ENCODE peak calls at places on chromosomes 6 and 20, in eight cellular contexts. M, X, B, K, N, U, H and F are unnamed samples.

GRCh38 chr6:167449099-167449861 is 124.4 kb downstream of the TTLL2 start:
- DNase-seq in X (no peak), H (no peak), B (no peak), M (no peak), U (no peak), N (no peak), K (no peak), F (no peak)

GRCh38 chr6:129444683-129445082 is 265.3 kb downstream of the ARHGAP18 start:
- DNase-seq in U (no peak), B (no peak), X (no peak), M (no peak), K (no peak), H (no peak), N (no peak), F (no peak)

GRCh38 chr6:23016701-23017100 is 447.3 kb downstream of the HDGFL1 start:
- DNase-seq in X (no peak), H (no peak), N (no peak), M (peak; percentile 18), U (no peak), K (no peak), B (no peak), F (no peak)

GRCh38 chr6:109449064-109449788 is 6.3 kb downstream of the MICAL1 start:
- DNase-seq in U (no peak), N (no peak), K (no peak), B (no peak), H (no peak), X (no peak), M (no peak), F (no peak)

GRCh38 chr20:48051810-48052491 is 266.7 kb upstream of the SULF2 start:
- DNase-seq in H (no peak), N (no peak), U (no peak), K (no peak), X (no peak), M (peak; percentile 82), B (no peak), F (no peak)

GRCh38 chr6:34593741-34594140 is 37.6 kb upstream of the SPDEF start:
- DNase-seq in U (no peak), M (peak; percentile 14), B (no peak), X (no peak), K (no peak), N (no peak), H (no peak), F (no peak)

GRCh38 chr6:110595112-110595511 is 118.7 kb upstream of the SLC22A16 start:
- DNase-seq in N (no peak), K (no peak), B (no peak), U (no peak), H (no peak), X (no peak), M (no peak), F (peak; percentile 20)

GRCh38 chr6:15073344-15073789 is 172.5 kb upstream of the JARID2 start:
- DNase-seq in N (no peak), M (no peak), X (no peak), U (no peak), B (no peak), H (peak; percentile 41), K (no peak), F (no peak)

GRCh38 chr6:42627674-42628073 is 63.8 kb downstream of the UBR2 start:
- DNase-seq in H (no peak), N (no peak), X (no peak), M (no peak), B (no peak), U (no peak), K (no peak), F (no peak)

GRCh38 chr20:58420798-58421496 is 31.9 kb downstream of the VAPB start:
- DNase-seq in K (no peak), U (no peak), M (no peak), X (peak; percentile 23), N (no peak), B (peak; percentile 3), H (no peak), F (no peak)

GRCh38 chr20:54611701-54612487 is 136.5 kb downstream of the DOK5 start:
- DNase-seq in X (no peak), U (no peak), M (no peak), K (no peak), H (no peak), B (no peak), N (no peak), F (no peak)

GRCh38 chr6:32060966-32061655 is 22.9 kb downstream of the CYP21A2 start:
- DNase-seq in M (no peak), U (no peak), B (no peak), N (no peak), X (no peak), H (no peak), K (no peak), F (no peak)

GRCh38 chr6:31462964-31463940 is 34.7 kb upstream of the MICB start:
- DNase-seq in K (peak; percentile 86), H (peak; percentile 96), X (peak; percentile 78), U (peak; percentile 97), N (peak; percentile 92), M (peak; percentile 86), B (peak; percentile 93), F (no peak)

GRCh38 chr6:69894578-69895347 is 28.4 kb downstream of the COL19A1 start:
- DNase-seq in M (no peak), H (peak; percentile 62), K (no peak), B (no peak), X (no peak), U (no peak), N (no peak), F (peak; percentile 67)

GRCh38 chr20:46087161-46087560 is 2.6 kb downstream of the NCOA5 start:
- DNase-seq in M (peak; percentile 20), H (no peak), K (no peak), N (peak; percentile 21), B (no peak), X (peak; percentile 19), U (no peak), F (peak; percentile 34)

GRCh38 chr6:31776961-31777666 is at the start of gene VWA7:
- DNase-seq in H (peak; percentile 70), M (peak; percentile 35), X (peak; percentile 87), B (peak; percentile 84), U (peak; percentile 63), K (peak; percentile 98), N (peak; percentile 85), F (peak; percentile 96)

GRCh38 chr6:19643287-19643686 is 193.9 kb upstream of the ID4 start:
- DNase-seq in M (no peak), K (no peak), X (no peak), U (no peak), H (no peak), B (no peak), N (no peak), F (no peak)

GRCh38 chr6:82842721-82843120 is 222.9 kb downstream of the UBE3D start:
- DNase-seq in B (no peak), K (no peak), M (no peak), U (no peak), N (no peak), H (no peak), X (no peak), F (no peak)

DNA sequence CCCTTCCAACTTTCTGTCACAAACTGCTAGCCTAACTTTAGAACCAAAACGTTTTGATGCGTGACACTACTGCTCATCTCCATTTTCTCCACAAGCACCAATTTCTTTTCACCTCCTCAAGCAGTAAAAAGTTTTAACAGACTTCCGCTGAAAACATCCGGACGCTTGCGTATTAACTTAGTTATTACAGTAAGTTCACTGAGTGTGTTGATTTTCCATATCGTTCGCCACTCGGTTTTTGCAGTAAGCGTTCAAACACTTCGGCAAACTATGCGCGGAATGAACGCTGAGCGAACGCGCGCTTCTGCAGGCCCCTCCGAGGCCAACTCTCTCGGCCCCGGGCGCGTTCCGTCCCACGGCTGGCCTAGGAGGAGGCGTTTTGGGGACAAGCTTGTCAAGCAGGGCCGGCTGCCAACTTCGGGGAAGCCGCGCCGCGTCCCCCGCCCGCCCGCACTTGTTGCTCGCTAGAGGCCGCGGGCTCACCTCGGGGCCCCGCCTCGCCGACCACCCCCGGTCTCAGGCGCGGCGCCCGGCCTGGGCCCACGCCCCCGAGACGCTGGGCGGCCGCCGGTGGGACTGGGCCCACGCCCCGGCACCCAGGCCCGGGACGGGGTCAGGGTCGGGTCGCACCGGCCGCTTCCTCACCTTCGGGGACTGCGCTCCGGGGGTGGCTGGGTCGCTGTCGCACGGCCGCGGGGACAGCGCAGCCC is 945 bp downstream of the PHF10 start:
- DNase-seq in X (peak; percentile 66), B (no peak), U (peak; percentile 71), M (peak; percentile 72), N (peak; percentile 39), K (peak; percentile 84), H (no peak), F (peak; percentile 85)
- TF ChIP-seq POLR2A in X (no peak), B (no peak), U (no peak), M (no peak), N (no peak), K (no peak), H (no peak), F (no peak)

GRCh38 chr20:60478533-60478932 is 520.3 kb downstream of the CDH26 start:
- DNase-seq in M (no peak), H (no peak), B (no peak), K (no peak), X (no peak), U (no peak), N (no peak), F (no peak)
- TF ChIP-seq MAX in M (no peak), H (no peak), B (no peak), K (no peak), X (no peak), U (no peak), N (no peak), F (no peak)

GRCh38 chr20:36541227-36542018 is at the start of gene MYL9:
- DNase-seq in B (no peak), U (peak; percentile 76), K (peak; percentile 94), M (peak; percentile 43), H (no peak), N (no peak), X (no peak), F (no peak)
- TF ChIP-seq POLR2A in B (no peak), U (no peak), K (no peak), M (peak; percentile 49), H (no peak), N (no peak), X (no peak), F (no peak)

DNA sequence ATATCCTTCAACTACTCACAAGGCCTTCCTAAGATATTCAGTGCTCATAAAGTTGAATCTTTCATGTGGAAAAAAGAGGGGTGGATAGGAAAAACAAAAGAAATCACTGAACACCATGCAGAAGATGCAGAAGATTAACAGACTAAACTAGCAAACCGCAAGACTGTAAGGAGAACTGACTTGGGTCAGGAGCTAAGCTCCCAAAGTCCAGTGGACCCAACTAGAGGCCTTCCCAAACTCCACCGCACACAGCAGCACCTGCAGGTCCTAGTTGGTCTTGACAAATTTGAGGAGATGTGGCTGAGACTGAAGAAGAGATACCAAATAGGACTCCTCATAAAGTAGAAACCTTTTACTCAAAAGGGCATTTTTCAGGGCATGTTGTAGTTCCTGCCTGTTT is 3.3 kb downstream of the RIPK1 start:
- DNase-seq in U (no peak), B (no peak), K (no peak), N (no peak), M (no peak), H (no peak), X (no peak), F (no peak)
- TF ChIP-seq MAX in U (no peak), B (no peak), K (no peak), N (no peak), M (no peak), H (no peak), X (no peak), F (no peak)

GRCh38 chr6:103456652-103457051 is 1403.1 kb downstream of the HACE1 start:
- DNase-seq in U (no peak), M (no peak), B (no peak), N (no peak), X (no peak), H (no peak), K (no peak), F (no peak)
- TF ChIP-seq POLR2A in U (no peak), M (no peak), B (no peak), N (no peak), X (no peak), H (no peak), K (no peak), F (no peak)